ENCODE peak calls at places on chromosomes 7 and 10, in ten cellular contexts. G is lower leg skin, U is OCI-LY7, P is body of pancreas, V is left ventricle myocardium inferior, H is astrocyte of the spinal cord, I is Peyer's patch, Z is pancreas, E is GM06990, Q is PC-9. C is an unnamed sample.

GRCh38 chr7:2725178-2726105 is 37.4 kb downstream of the AMZ1 start:
- DNase-seq in G (no peak), U (no peak), P (no peak), V (peak; percentile 8), H (no peak), I (no peak), Z (no peak), E (no peak), Q (no peak), C (no peak)

GRCh38 chr7:101856488-101857357 is 39.3 kb downstream of the CUX1 start:
- DNase-seq in G (peak; percentile 94), U (peak; percentile 92), P (peak; percentile 81), V (peak; percentile 89), H (peak; percentile 65), I (peak; percentile 96), Z (peak; percentile 78), E (peak; percentile 94), Q (peak; percentile 91), C (peak; percentile 98)

GRCh38 chr7:1123721-1124120 is 35.8 kb downstream of the GPER1 start:
- DNase-seq in G (peak; percentile 94), U (no peak), P (peak; percentile 40), V (peak; percentile 87), H (peak; percentile 82), I (no peak), Z (peak; percentile 34), E (no peak), Q (no peak), C (no peak)

GRCh38 chr10:122304054-122304579 is 33.0 kb downstream of the BTBD16 start:
- DNase-seq in G (peak; percentile 50), U (no peak), P (no peak), V (no peak), H (no peak), I (no peak), Z (no peak), E (no peak), Q (no peak), C (no peak)

GRCh38 chr7:129864042-129864441 is 88.7 kb downstream of the UBE2H start:
- DNase-seq in G (peak; percentile 39), U (no peak), P (peak; percentile 59), V (no peak), H (peak; percentile 28), I (no peak), Z (peak; percentile 64), E (no peak), Q (no peak), C (no peak)

GRCh38 chr10:111126073-111126472 is 49.2 kb downstream of the ADRA2A start:
- DNase-seq in G (peak; percentile 28), U (no peak), P (no peak), V (no peak), H (peak; percentile 5), I (no peak), Z (no peak), E (no peak), Q (no peak), C (no peak)

GRCh38 chr7:143492799-143493568 is 15.3 kb downstream of the TAS2R41 start:
- DNase-seq in G (no peak), U (no peak), P (no peak), V (no peak), H (no peak), I (no peak), Z (no peak), E (no peak), Q (no peak), C (no peak)

GRCh38 chr10:43852141-43852540 is 203.5 kb upstream of the ZNF32 start:
- DNase-seq in G (no peak), U (no peak), P (no peak), V (no peak), H (no peak), I (no peak), Z (peak; percentile 47), E (no peak), Q (no peak), C (no peak)

GRCh38 chr7:157853789-157854065 is 516.9 kb downstream of the DNAJB6 start:
- DNase-seq in G (no peak), U (no peak), P (no peak), V (no peak), H (no peak), I (no peak), Z (no peak), E (no peak), Q (no peak), C (no peak)

GRCh38 chr10:77176224-77176623 is 461.4 kb downstream of the KCNMA1 start:
- DNase-seq in G (no peak), U (peak; percentile 13), P (no peak), V (no peak), H (no peak), I (no peak), Z (no peak), E (no peak), Q (no peak), C (peak; percentile 29)

GRCh38 chr10:83212632-83213349 is 926.5 kb upstream of the GHITM start:
- DNase-seq in G (no peak), U (no peak), P (no peak), V (no peak), H (peak; percentile 79), I (no peak), Z (no peak), E (no peak), Q (no peak), C (no peak)

GRCh38 chr7:12747687-12748306 is 60.4 kb downstream of the ARL4A start:
- DNase-seq in G (no peak), U (no peak), P (no peak), V (no peak), H (no peak), I (no peak), Z (no peak), E (no peak), Q (no peak), C (no peak)

GRCh38 chr10:71028066-71028465 is 139.7 kb upstream of the PCBD1 start:
- DNase-seq in G (no peak), U (no peak), P (no peak), V (no peak), H (no peak), I (no peak), Z (no peak), E (no peak), Q (no peak), C (no peak)
- H3K4me3 ChIP-seq in G (no peak overlapping the region), U (no peak overlapping the region), P (no peak overlapping the region), V (no peak overlapping the region), H (no peak overlapping the region), I (no peak overlapping the region), Z (no peak overlapping the region), E (no peak overlapping the region), Q (no peak overlapping the region), C (no peak overlapping the region)

GRCh38 chr10:51951601-51952000 is 252.2 kb upstream of the CSTF2T start:
- DNase-seq in G (no peak), U (no peak), P (no peak), V (no peak), H (no peak), I (no peak), Z (no peak), E (no peak), Q (no peak), C (no peak)
- TF ChIP-seq CTCF in G (no peak), U (no peak), P (no peak), V (no peak), H (no peak), I (no peak), Z (no peak), E (no peak), Q (no peak), C (no peak)

GRCh38 chr10:87865201-87866025 is 2.0 kb downstream of the PTEN start:
- DNase-seq in G (no peak), U (peak; percentile 38), P (no peak), V (no peak), H (peak; percentile 35), I (no peak), Z (no peak), E (no peak), Q (no peak), C (peak; percentile 35)
- H3K4me3 ChIP-seq in G (peak overlapping the region; percentile 97), U (peak overlapping the region; percentile 96), P (peak overlapping the region; percentile 83), V (peak overlapping the region; percentile 86), H (peak overlapping the region; percentile 85), I (peak overlapping the region; percentile 84), Z (peak overlapping the region; percentile 94), E (peak overlapping the region; percentile 60), Q (peak overlapping the region; percentile 98), C (peak overlapping the region; percentile 79)

DNA sequence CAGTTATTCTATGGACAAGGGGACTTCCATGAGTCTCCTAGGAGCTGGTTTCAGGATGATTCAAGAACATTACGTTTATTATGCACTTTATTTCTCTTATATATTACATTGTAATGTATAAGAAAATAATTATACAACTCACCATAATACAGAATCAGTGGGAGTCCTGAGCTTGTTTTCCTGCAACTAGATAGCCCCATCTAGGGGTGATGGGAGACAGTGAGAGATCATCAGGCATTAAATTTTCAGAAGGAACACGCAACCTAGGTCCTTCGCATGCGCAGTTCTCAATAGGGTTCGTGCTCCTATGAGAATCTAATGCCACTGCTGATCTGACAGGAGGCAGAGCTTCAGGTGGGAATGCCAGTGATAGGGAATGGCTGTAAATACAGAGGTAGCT is 137.9 kb downstream of the ANKRD30A start:
- DNase-seq in G (no peak), U (no peak), P (no peak), V (no peak), H (no peak), I (no peak), Z (no peak), E (no peak), Q (no peak), C (no peak)
- TF ChIP-seq CTCF in G (no peak), U (peak; percentile 34), P (no peak), V (no peak), H (no peak), I (no peak), Z (no peak), E (peak; percentile 1), Q (peak; percentile 20), C (no peak)

DNA sequence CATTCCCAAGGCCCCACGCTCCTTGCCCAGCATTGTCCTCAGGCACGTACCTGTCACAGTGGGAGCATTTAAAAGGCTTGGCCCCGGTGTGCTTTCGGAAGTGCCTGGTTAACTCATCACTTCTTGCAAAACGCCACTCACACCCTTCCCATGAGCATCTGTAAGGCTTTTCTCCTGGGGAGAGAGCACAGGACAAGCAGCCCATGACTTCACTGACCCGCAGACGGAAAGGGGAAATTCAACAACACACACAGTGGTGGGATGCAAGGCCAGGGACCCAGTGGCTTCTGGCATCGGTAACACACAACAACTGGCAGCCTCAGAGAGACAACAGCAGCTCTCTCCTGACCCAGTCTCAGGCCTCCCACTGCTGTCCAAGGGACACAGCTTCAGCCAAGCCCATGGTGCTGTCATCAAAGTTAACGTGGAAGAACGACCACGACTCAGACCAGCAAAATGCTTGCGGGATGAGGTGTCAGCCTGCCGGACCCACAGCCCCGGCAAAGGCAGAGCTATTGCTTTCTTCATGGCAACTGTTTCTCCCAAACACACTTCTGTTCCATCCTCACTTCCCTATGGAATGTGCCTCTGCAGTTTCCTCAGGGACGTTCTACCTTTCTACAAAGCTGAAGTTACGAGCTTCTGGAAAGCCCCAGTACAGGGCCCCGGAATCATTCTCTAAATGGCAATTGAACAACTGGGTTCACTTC is 4.8 kb downstream of the KLF6 start:
- DNase-seq in G (peak; percentile 89), U (no peak), P (no peak), V (no peak), H (peak; percentile 63), I (no peak), Z (no peak), E (no peak), Q (peak; percentile 69), C (no peak)
- H3K4me3 ChIP-seq in G (peak overlapping the region; percentile 89), U (no peak overlapping the region), P (no peak overlapping the region), V (peak overlapping the region; percentile 87), H (peak overlapping the region; percentile 83), I (peak overlapping the region; percentile 90), Z (peak overlapping the region; percentile 91), E (no peak overlapping the region), Q (peak overlapping the region; percentile 66), C (peak overlapping the region; percentile 81)

C was measured in GM12865.